ENCODE peak calls at places on chromosomes 2 and 18, in four cellular contexts. V, W, Q and L are unnamed samples.

GRCh38 chr2:127857494-127857818 is 499 bp downstream of the POLR2D start:
- DNase-seq in V (peak; percentile 33), W (no peak), Q (no peak), L (no peak)

GRCh38 chr2:237927986-237928385 is 38.8 kb upstream of the UBE2F start:
- DNase-seq in V (no peak), W (no peak), Q (no peak), L (no peak)

GRCh38 chr2:96153991-96154431 is 8.8 kb upstream of the DUSP2 start:
- DNase-seq in V (peak; percentile 59), W (no peak), Q (no peak), L (no peak)

GRCh38 chr2:97871096-97871780 is 124.5 kb downstream of the TMEM131 start:
- DNase-seq in V (no peak), W (peak; percentile 51), Q (peak; percentile 79), L (no peak)

GRCh38 chr2:52107124-52107523 is 1075.2 kb upstream of the NRXN1 start:
- DNase-seq in V (no peak), W (no peak), Q (no peak), L (no peak)

GRCh38 chr18:50190236-50190635 is 4.7 kb downstream of the MYO5B start:
- DNase-seq in V (no peak), W (no peak), Q (no peak), L (no peak)

GRCh38 chr2:205975082-205975949 is 110.7 kb downstream of the INO80D start:
- DNase-seq in V (no peak), W (no peak), Q (no peak), L (no peak)

GRCh38 chr2:72023678-72024390 is 123.8 kb downstream of the CYP26B1 start:
- DNase-seq in V (peak; percentile 34), W (no peak), Q (no peak), L (no peak)

GRCh38 chr2:212364106-212364505 is 174.5 kb downstream of the ERBB4 start:
- DNase-seq in V (no peak), W (no peak), Q (no peak), L (no peak)

GRCh38 chr2:147352775-147353381 is 492.0 kb upstream of the ACVR2A start:
- DNase-seq in V (no peak), W (no peak), Q (no peak), L (no peak)

GRCh38 chr2:201936817-201937216 is 96.8 kb upstream of the FZD7 start:
- DNase-seq in V (no peak), W (no peak), Q (no peak), L (peak; percentile 12)

GRCh38 chr2:98013407-98014042 is 17.8 kb upstream of the TMEM131 start:
- DNase-seq in V (no peak), W (peak; percentile 74), Q (peak; percentile 73), L (no peak)

GRCh38 chr2:209933499-209934458 is 68.7 kb upstream of the RPE start:
- DNase-seq in V (no peak), W (peak; percentile 40), Q (peak; percentile 75), L (no peak)

GRCh38 chr2:172484253-172484652 is 56.9 kb downstream of the ITGA6 start:
- DNase-seq in V (no peak), W (no peak), Q (peak; percentile 34), L (no peak)

GRCh38 chr2:55620123-55620779 is 2.8 kb upstream of the PPP4R3B start:
- DNase-seq in V (no peak), W (no peak), Q (peak; percentile 14), L (no peak)

GRCh38 chr2:203909192-203909945 is 27.2 kb upstream of the ICOS start:
- DNase-seq in V (no peak), W (peak; percentile 50), Q (peak; percentile 80), L (no peak)

GRCh38 chr2:26298286-26298637 is 47.7 kb upstream of the SELENOI start:
- DNase-seq in V (no peak), W (no peak), Q (no peak), L (no peak)

GRCh38 chr2:188773075-188773474 is 201.1 kb upstream of the COL3A1 start:
- DNase-seq in V (no peak), W (no peak), Q (peak; percentile 79), L (no peak)

GRCh38 chr18:49725809-49726514 is 87.4 kb downstream of the ACAA2 start:
- DNase-seq in V (peak; percentile 70), W (peak; percentile 97), Q (peak; percentile 98), L (no peak)

GRCh38 chr18:79797518-79798345 is at the start of gene KCNG2:
- DNase-seq in V (no peak), W (no peak), Q (no peak), L (no peak)

GRCh38 chr18:62370386-62370785 is 45.3 kb downstream of the TNFRSF11A start:
- DNase-seq in V (no peak), W (no peak), Q (no peak), L (no peak)

GRCh38 chr2:200627110-200627770 is 41.4 kb downstream of the AOX1 start:
- DNase-seq in V (no peak), W (no peak), Q (no peak), L (no peak)

GRCh38 chr2:207046642-207047213 is 107.4 kb downstream of the CPO start:
- DNase-seq in V (no peak), W (no peak), Q (no peak), L (no peak)

GRCh38 chr2:157404363-157404762 is 39.5 kb downstream of the CYTIP start:
- DNase-seq in V (no peak), W (peak; percentile 13), Q (no peak), L (no peak)